ENCODE peak calls at places on chromosomes 13 and 19, in ten cellular contexts. Z is NCI-H2081, E is endothelial cell, X is DMS153, L is EH, U is T-helper 1 cell, V is GM04504, W is AG08396, O is breast epithelium, N is mesendoderm. A is an unnamed sample.

GRCh38 chr19:52296400-52296772 is 583 bp upstream of the ZNF480 start:
- DNase-seq in Z (no peak), E (peak; percentile 3), X (no peak), L (no peak), U (no peak), V (no peak), W (peak; percentile 13), O (no peak), N (peak; percentile 13), A (no peak)

GRCh38 chr19:33740811-33741396 is 55.8 kb upstream of the KCTD15 start:
- DNase-seq in Z (no peak), E (peak; percentile 75), X (no peak), L (peak; percentile 58), U (no peak), V (peak; percentile 8), W (peak; percentile 39), O (no peak), N (peak; percentile 86), A (peak; percentile 54)

GRCh38 chr13:102870677-102871415 is 25.0 kb downstream of the ERCC5 start:
- DNase-seq in Z (peak; percentile 41), E (peak; percentile 56), X (no peak), L (peak; percentile 73), U (peak; percentile 19), V (peak; percentile 9), W (peak; percentile 73), O (no peak), N (peak; percentile 70), A (peak; percentile 83)

GRCh38 chr13:44393391-44393790 is 19.8 kb downstream of the SERP2 start:
- DNase-seq in Z (no peak), E (no peak), X (no peak), L (no peak), U (no peak), V (no peak), W (no peak), O (no peak), N (no peak), A (no peak)

GRCh38 chr19:12782424-12783225 is 7.3 kb upstream of the HOOK2 start:
- DNase-seq in Z (peak; percentile 86), E (peak; percentile 84), X (peak; percentile 40), L (peak; percentile 81), U (peak; percentile 98), V (no peak), W (peak; percentile 84), O (peak; percentile 79), N (peak; percentile 67), A (peak; percentile 89)

GRCh38 chr19:9939301-9939913 is 3.1 kb upstream of the OLFM2 start:
- DNase-seq in Z (no peak), E (no peak), X (no peak), L (peak; percentile 69), U (no peak), V (no peak), W (peak; percentile 50), O (no peak), N (no peak), A (peak; percentile 58)

GRCh38 chr13:39279077-39279476 is 240.8 kb downstream of the NHLRC3 start:
- DNase-seq in Z (no peak), E (no peak), X (no peak), L (no peak), U (no peak), V (no peak), W (no peak), O (no peak), N (no peak), A (no peak)

GRCh38 chr13:31179754-31180153 is 18.1 kb upstream of the HSPH1 start:
- DNase-seq in Z (no peak), E (no peak), X (no peak), L (no peak), U (no peak), V (no peak), W (no peak), O (no peak), N (no peak), A (no peak)

A was measured in adipocyte.